ENCODE peak calls at places on chromosome 15, in four cellular contexts. One of them, this sample, is unnamed.

GRCh38 chr15:88739541-88739940 is 63.7 kb upstream of the ACAN start:
- DNase-seq in astrocyte of the spinal cord: no peak
- DNase-seq in Peyer's patch: no peak
- DNase-seq in mucosa of descending colon: no peak
- DNase-seq in this sample: no peak

GRCh38 chr15:64532921-64533320 is 72.5 kb downstream of the ZNF609 start:
- DNase-seq in mucosa of descending colon: no peak
- DNase-seq in Peyer's patch: no peak
- DNase-seq in astrocyte of the spinal cord: no peak
- DNase-seq in this sample: no peak

GRCh38 chr15:71448688-71449114 is 333.4 kb downstream of the THSD4 start:
- DNase-seq in astrocyte of the spinal cord: peak
- DNase-seq in mucosa of descending colon: peak
- DNase-seq in Peyer's patch: no peak
- DNase-seq in this sample: no peak

GRCh38 chr15:28125673-28126651 is 26.8 kb upstream of the OCA2 start:
- DNase-seq in Peyer's patch: no peak
- DNase-seq in mucosa of descending colon: peak
- DNase-seq in astrocyte of the spinal cord: peak
- DNase-seq in this sample: peak

GRCh38 chr15:39786444-39787056 is 3.9 kb upstream of the FSIP1 start:
- DNase-seq in mucosa of descending colon: no peak
- DNase-seq in Peyer's patch: no peak
- DNase-seq in astrocyte of the spinal cord: peak
- DNase-seq in this sample: no peak

GRCh38 chr15:84748274-84749110 is at the start of gene ZNF592:
- DNase-seq in mucosa of descending colon: peak
- DNase-seq in astrocyte of the spinal cord: peak
- DNase-seq in Peyer's patch: peak
- DNase-seq in this sample: no peak

GRCh38 chr15:51917493-51917892 is 54.1 kb downstream of the LEO1 start:
- DNase-seq in astrocyte of the spinal cord: peak
- DNase-seq in mucosa of descending colon: no peak
- DNase-seq in Peyer's patch: no peak
- DNase-seq in this sample: no peak

GRCh38 chr15:59224474-59224873 is 17.8 kb downstream of the LDHAL6B start:
- DNase-seq in astrocyte of the spinal cord: no peak
- DNase-seq in Peyer's patch: no peak
- DNase-seq in mucosa of descending colon: peak
- DNase-seq in this sample: no peak

GRCh38 chr15:31511707-31512310 is 185.2 kb downstream of the KLF13 start:
- DNase-seq in Peyer's patch: no peak
- DNase-seq in astrocyte of the spinal cord: no peak
- DNase-seq in mucosa of descending colon: no peak
- DNase-seq in this sample: no peak

GRCh38 chr15:66089049-66089448 is 164.5 kb downstream of the MEGF11 start:
- DNase-seq in astrocyte of the spinal cord: no peak
- DNase-seq in mucosa of descending colon: no peak
- DNase-seq in Peyer's patch: no peak
- DNase-seq in this sample: no peak

GRCh38 chr15:63906266-63906584 is 72.5 kb upstream of the HERC1 start:
- DNase-seq in Peyer's patch: no peak
- DNase-seq in mucosa of descending colon: no peak
- DNase-seq in astrocyte of the spinal cord: no peak
- DNase-seq in this sample: no peak

DNA sequence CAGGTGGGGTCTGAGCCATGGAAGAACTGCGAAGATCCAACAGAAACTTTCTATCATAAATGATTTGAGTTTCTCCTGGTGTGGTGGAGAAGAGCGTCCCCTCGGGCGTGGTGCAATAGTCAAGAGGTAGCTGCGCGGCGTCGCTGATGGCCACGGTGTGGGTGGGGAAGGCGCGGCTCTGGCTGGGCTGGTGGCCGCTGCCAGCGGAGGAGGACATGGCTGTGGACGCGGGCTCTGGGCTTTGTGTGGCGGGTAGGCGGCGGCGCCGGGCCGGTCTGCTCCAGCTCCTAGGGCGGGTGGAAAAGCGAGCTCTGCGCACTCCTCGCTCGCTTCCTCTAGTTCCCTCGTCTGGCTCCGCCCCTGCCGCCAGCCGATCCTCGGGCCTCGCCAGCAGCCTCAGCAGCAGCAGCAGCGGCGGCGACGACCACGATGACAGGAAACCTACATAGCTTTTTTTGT is 5.9 kb downstream of the STARD9 start:
- DNase-seq in astrocyte of the spinal cord: peak
- DNase-seq in Peyer's patch: peak
- DNase-seq in mucosa of descending colon: peak
- DNase-seq in this sample: peak
- TF ChIP-seq CTCF in astrocyte of the spinal cord: no peak
- TF ChIP-seq CTCF in Peyer's patch: no peak
- TF ChIP-seq CTCF in mucosa of descending colon: no peak
- TF ChIP-seq CTCF in this sample: no peak

GRCh38 chr15:45703670-45704328 is 69.0 kb downstream of the SQOR start:
- DNase-seq in mucosa of descending colon: no peak
- DNase-seq in Peyer's patch: no peak
- DNase-seq in astrocyte of the spinal cord: no peak
- DNase-seq in this sample: no peak
- TF ChIP-seq CTCF in mucosa of descending colon: no peak
- TF ChIP-seq CTCF in Peyer's patch: no peak
- TF ChIP-seq CTCF in astrocyte of the spinal cord: peak
- TF ChIP-seq CTCF in this sample: no peak

GRCh38 chr15:80530737-80531365 is 126.7 kb downstream of the ARNT2 start:
- DNase-seq in Peyer's patch: no peak
- DNase-seq in astrocyte of the spinal cord: no peak
- DNase-seq in mucosa of descending colon: no peak
- DNase-seq in this sample: no peak
- TF ChIP-seq CTCF in Peyer's patch: no peak
- TF ChIP-seq CTCF in astrocyte of the spinal cord: no peak
- TF ChIP-seq CTCF in mucosa of descending colon: no peak
- TF ChIP-seq CTCF in this sample: no peak

GRCh38 chr15:80208758-80209734 is 43.0 kb downstream of the CTXND1 start:
- DNase-seq in Peyer's patch: no peak
- DNase-seq in astrocyte of the spinal cord: no peak
- DNase-seq in mucosa of descending colon: no peak
- DNase-seq in this sample: no peak
- TF ChIP-seq CTCF in Peyer's patch: no peak
- TF ChIP-seq CTCF in astrocyte of the spinal cord: no peak
- TF ChIP-seq CTCF in mucosa of descending colon: no peak
- TF ChIP-seq CTCF in this sample: no peak

DNA sequence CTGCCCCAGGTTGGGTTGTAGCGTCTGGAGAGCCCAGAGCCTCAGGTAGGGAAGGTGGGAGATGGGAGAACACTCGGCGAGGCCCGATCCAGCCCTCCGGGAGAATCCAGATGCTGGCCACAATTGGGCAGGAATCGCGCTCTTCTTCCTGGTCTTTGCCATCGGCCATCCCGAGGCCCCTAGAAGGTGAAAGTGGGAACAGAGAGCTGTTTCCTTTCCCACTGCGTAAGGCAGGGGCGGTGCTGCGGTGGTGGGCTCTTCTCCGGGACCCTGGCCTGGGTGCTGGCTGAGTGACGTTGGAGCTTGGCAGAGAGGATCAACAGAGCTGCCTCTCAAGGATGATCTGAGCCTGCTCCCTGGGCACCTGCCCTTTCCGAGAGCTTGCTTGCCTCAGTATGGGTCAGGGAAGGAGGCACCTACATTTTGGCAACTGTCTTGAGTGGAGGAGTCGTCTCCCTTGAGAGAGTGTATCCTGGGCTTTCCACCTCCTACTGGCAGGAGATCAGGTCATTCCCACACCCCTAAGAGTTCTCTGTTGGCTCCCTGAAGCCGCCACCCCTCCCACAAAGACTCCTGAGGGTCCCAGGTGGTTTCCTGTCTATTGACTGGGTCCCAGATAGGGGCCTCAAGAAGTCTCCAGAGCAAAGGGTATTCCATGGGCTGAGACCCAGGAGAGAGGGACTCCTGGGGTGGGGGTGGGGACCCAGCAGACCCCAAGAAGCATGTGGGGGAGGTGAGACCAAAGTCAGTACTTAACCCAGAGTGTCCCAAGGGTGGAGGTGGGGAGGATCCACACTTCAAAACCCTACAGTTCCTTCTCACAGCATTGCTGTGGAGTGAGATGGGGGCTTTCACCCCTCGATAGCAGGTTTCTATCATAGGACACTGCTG is 1.6 kb downstream of the C15orf39 start:
- DNase-seq in Peyer's patch: no peak
- DNase-seq in mucosa of descending colon: peak
- DNase-seq in astrocyte of the spinal cord: no peak
- DNase-seq in this sample: no peak
- TF ChIP-seq CTCF in Peyer's patch: no peak
- TF ChIP-seq CTCF in mucosa of descending colon: no peak
- TF ChIP-seq CTCF in astrocyte of the spinal cord: no peak
- TF ChIP-seq CTCF in this sample: no peak

DNA sequence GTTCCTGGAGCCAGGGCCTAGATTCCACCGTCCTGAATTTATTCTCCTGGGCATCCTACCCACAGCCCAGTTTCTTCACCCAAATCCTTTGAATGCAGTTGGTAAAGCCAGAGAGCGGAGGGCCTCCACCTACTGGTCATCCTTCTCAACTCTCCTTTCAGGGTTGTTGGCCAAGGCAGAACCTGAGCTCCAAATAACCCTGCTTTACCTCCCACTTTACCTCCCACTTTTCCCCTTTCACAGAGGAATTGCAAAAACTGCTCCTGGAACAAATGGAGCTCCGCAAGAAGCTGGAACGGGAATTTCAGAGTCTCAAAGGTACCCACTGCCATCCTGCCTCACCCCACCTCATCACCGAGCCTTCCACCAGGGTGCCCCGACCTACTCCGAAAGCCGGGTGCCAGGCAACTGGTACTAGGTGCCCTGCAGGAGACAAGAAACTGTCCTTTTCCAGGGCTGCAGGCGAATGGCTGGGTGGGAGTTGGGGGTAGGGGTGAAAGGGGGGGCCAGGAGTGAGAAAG is 6.8 kb downstream of the SKOR1 start:
- DNase-seq in mucosa of descending colon: peak
- DNase-seq in astrocyte of the spinal cord: no peak
- DNase-seq in Peyer's patch: no peak
- DNase-seq in this sample: no peak
- TF ChIP-seq CTCF in mucosa of descending colon: peak
- TF ChIP-seq CTCF in astrocyte of the spinal cord: peak
- TF ChIP-seq CTCF in Peyer's patch: peak
- TF ChIP-seq CTCF in this sample: peak

This sample was measured in D721Med.